ENCODE peak calls at places on chromosomes 12 and 14, in six cellular contexts. K is K562, N is HepG2, B is GM12878, I is GM12891, H is H1. C is an unnamed sample.

GRCh38 chr12:113867258-113867657 is 98.9 kb downstream of the RBM19 start:
- DNase-seq in K (peak; percentile 61), N (peak; percentile 13), B (no peak), I (no peak), H (no peak), C (no peak)

GRCh38 chr12:73181244-73181643 is 909.1 kb downstream of the TRHDE start:
- DNase-seq in K (no peak), N (no peak), B (no peak), I (no peak), H (no peak), C (no peak)

GRCh38 chr14:34971801-34972200 is 11.0 kb upstream of the SRP54 start:
- DNase-seq in K (no peak), N (no peak), B (no peak), I (no peak), H (no peak), C (no peak)

GRCh38 chr12:42673535-42673934 is 84.0 kb upstream of the PRICKLE1 start:
- DNase-seq in K (no peak), N (no peak), B (no peak), I (no peak), H (no peak), C (no peak)

GRCh38 chr14:41167040-41167439 is 439.6 kb upstream of the LRFN5 start:
- DNase-seq in K (no peak), N (no peak), B (no peak), I (no peak), H (no peak), C (no peak)

GRCh38 chr12:2408262-2408661 is 355.5 kb downstream of the CACNA1C start:
- DNase-seq in K (no peak), N (no peak), B (no peak), I (no peak), H (no peak), C (no peak)

GRCh38 chr12:106380954-106381353 is 23.4 kb downstream of the POLR3B start:
- DNase-seq in K (no peak), N (no peak), B (no peak), I (no peak), H (no peak), C (no peak)

GRCh38 chr12:116087962-116088361 is 189.5 kb downstream of the MED13L start:
- DNase-seq in K (no peak), N (peak; percentile 19), B (no peak), I (no peak), H (no peak), C (no peak)

GRCh38 chr14:74979029-74979428 is 23.6 kb upstream of the PGF start:
- DNase-seq in K (peak; percentile 3), N (no peak), B (no peak), I (no peak), H (no peak), C (no peak)

GRCh38 chr14:101465795-101466448 is 95.4 kb upstream of the DIO3 start:
- DNase-seq in K (no peak), N (no peak), B (no peak), I (no peak), H (no peak), C (no peak)

GRCh38 chr12:3353621-3354020 is 137.4 kb upstream of the PRMT8 start:
- DNase-seq in K (no peak), N (no peak), B (no peak), I (no peak), H (no peak), C (no peak)

GRCh38 chr14:52272375-52272774 is 4.9 kb downstream of the PTGDR start:
- DNase-seq in K (no peak), N (no peak), B (no peak), I (no peak), H (no peak), C (no peak)

GRCh38 chr12:110335481-110336045 is 54.5 kb downstream of the ATP2A2 start:
- DNase-seq in K (no peak), N (no peak), B (no peak), I (no peak), H (no peak), C (no peak)

GRCh38 chr12:89353188-89353822 is 1.0 kb upstream of the DUSP6 start:
- DNase-seq in K (no peak), N (peak; percentile 89), B (no peak), I (peak; percentile 21), H (no peak), C (peak; percentile 27)

GRCh38 chr12:20024194-20024593 is 344.1 kb upstream of the PDE3A start:
- DNase-seq in K (no peak), N (no peak), B (no peak), I (no peak), H (no peak), C (no peak)

GRCh38 chr12:10557329-10557728 is 51.6 kb downstream of the EIF2S3B start:
- DNase-seq in K (no peak), N (no peak), B (no peak), I (no peak), H (no peak), C (no peak)

GRCh38 chr14:56686416-56686815 is 106.8 kb downstream of the TMEM260 start:
- DNase-seq in K (no peak), N (peak; percentile 6), B (no peak), I (no peak), H (peak; percentile 31), C (no peak)

GRCh38 chr12:31280183-31280582 is 45.8 kb downstream of the SINHCAF start:
- DNase-seq in K (no peak), N (no peak), B (no peak), I (no peak), H (no peak), C (no peak)

GRCh38 chr12:2853626-2854025 is 3.2 kb downstream of the TEX52 start:
- DNase-seq in K (peak; percentile 77), N (peak; percentile 48), B (no peak), I (peak; percentile 67), H (peak; percentile 82), C (peak; percentile 59)

GRCh38 chr12:47949441-47950341 is 13.7 kb upstream of the TMEM106C start:
- DNase-seq in K (peak; percentile 85), N (peak; percentile 76), B (no peak), I (peak; percentile 77), H (peak; percentile 61), C (peak; percentile 76)

GRCh38 chr14:26598672-26599131 is 869 bp upstream of the NOVA1 start:
- DNase-seq in K (no peak), N (no peak), B (no peak), I (no peak), H (no peak), C (no peak)

GRCh38 chr12:103947871-103948555 is 17.7 kb upstream of the TDG start:
- DNase-seq in K (no peak), N (no peak), B (no peak), I (no peak), H (no peak), C (no peak)

GRCh38 chr14:103064978-103065377 is 7.6 kb upstream of the CDC42BPB start:
- DNase-seq in K (no peak), N (no peak), B (no peak), I (no peak), H (no peak), C (no peak)

GRCh38 chr14:102947321-102948103 is 25.0 kb downstream of the AMN start:
- DNase-seq in K (no peak), N (no peak), B (no peak), I (no peak), H (no peak), C (no peak)

GRCh38 chr12:69254046-69254445 is 14.7 kb downstream of the CPSF6 start:
- DNase-seq in K (peak; percentile 34), N (peak; percentile 55), B (peak; percentile 51), I (no peak), H (no peak), C (no peak)

GRCh38 chr12:132723015-132723763 is 12.5 kb downstream of the PGAM5 start:
- DNase-seq in K (no peak), N (no peak), B (no peak), I (no peak), H (no peak), C (no peak)

GRCh38 chr12:120064054-120064940 is 52.3 kb downstream of the RAB35 start:
- DNase-seq in K (no peak), N (no peak), B (no peak), I (no peak), H (no peak), C (no peak)

GRCh38 chr14:20501346-20501745 is 4.0 kb upstream of the RNASE10 start:
- DNase-seq in K (no peak), N (no peak), B (no peak), I (no peak), H (no peak), C (no peak)

GRCh38 chr14:58709949-58710348 is 72.2 kb downstream of the DACT1 start:
- DNase-seq in K (no peak), N (no peak), B (no peak), I (no peak), H (no peak), C (no peak)

GRCh38 chr14:49447725-49448124 is 138.5 kb downstream of the RPS29 start:
- DNase-seq in K (no peak), N (no peak), B (no peak), I (no peak), H (no peak), C (no peak)
- TF ChIP-seq POLR2AphosphoS5 in K (no peak), N (no peak), B (no peak), I (no peak), H (no peak), C (no peak)

DNA sequence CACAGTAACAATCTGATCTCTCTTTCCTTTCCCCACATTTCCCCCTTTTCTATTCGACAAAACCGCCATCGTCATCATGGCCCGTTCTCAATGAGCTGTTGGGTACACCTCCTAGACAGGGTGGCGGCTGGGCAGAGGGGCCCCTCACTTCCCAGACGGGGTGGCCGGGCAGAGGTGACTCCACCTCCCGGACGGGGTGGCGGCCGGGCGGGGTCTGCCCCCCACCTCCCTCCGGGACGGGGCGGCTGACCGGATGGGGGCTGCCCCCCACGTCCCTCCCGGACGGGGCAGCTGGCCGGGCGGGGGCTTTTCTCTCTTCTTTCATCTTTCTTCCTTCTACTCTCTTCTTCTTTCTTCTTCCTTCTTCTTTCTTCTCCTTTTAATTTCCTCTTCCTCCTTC is 1.3 kb upstream of the NUBPL start:
- DNase-seq in K (no peak), N (no peak), B (no peak), I (no peak), H (no peak), C (no peak)
- TF ChIP-seq TAF1 in K (no peak), N (no peak), B (no peak), I (no peak), H (no peak), C (no peak)

GRCh38 chr12:51886021-51886710 is 1.7 kb upstream of the ANKRD33 start:
- DNase-seq in K (no peak), N (peak; percentile 56), B (no peak), I (no peak), H (no peak), C (no peak)
- TF ChIP-seq POLR2A in K (no peak), N (no peak), B (peak; percentile 41), I (no peak), H (no peak), C (no peak)

GRCh38 chr14:92659765-92660561 is 88.5 kb downstream of the LGMN start:
- DNase-seq in K (no peak), N (no peak), B (no peak), I (no peak), H (no peak), C (no peak)
- TF ChIP-seq POLR2AphosphoS5 in K (no peak), N (no peak), B (no peak), I (no peak), H (no peak), C (peak; percentile 37)